ENCODE peak calls at places on chromosomes 7 and 10, in eight cellular contexts. Z, B, X, E, F, U, H and I are unnamed samples.

GRCh38 chr7:54967384-54967783 is 51.4 kb upstream of the EGFR start:
- DNase-seq in F (no peak), B (no peak), E (no peak), X (peak; percentile 68), Z (no peak), U (no peak), H (peak; percentile 84), I (peak; percentile 81)

GRCh38 chr7:44283381-44284211 is 41.8 kb downstream of the CAMK2B start:
- DNase-seq in X (no peak), E (no peak), F (peak; percentile 18), B (no peak), U (no peak), H (no peak), Z (peak; percentile 59), I (no peak)

GRCh38 chr10:33122014-33122788 is 164.2 kb upstream of the ITGB1 start:
- DNase-seq in X (peak; percentile 92), Z (no peak), F (peak; percentile 48), H (peak; percentile 48), U (no peak), E (peak; percentile 93), B (no peak), I (peak; percentile 16)

GRCh38 chr10:3785849-3786290 is 861 bp upstream of the KLF6 start:
- DNase-seq in X (peak; percentile 76), F (no peak), Z (peak; percentile 53), E (peak; percentile 67), B (no peak), U (peak; percentile 58), H (no peak), I (no peak)

GRCh38 chr7:132783824-132784223 is 207.6 kb upstream of the PLXNA4 start:
- DNase-seq in B (no peak), Z (no peak), H (no peak), X (peak; percentile 81), E (peak; percentile 80), U (no peak), F (no peak), I (no peak)

GRCh38 chr10:49318751-49319150 is 19.8 kb downstream of the C10orf71 start:
- DNase-seq in F (no peak), B (no peak), H (no peak), Z (no peak), U (no peak), X (no peak), E (no peak), I (no peak)

GRCh38 chr10:52488606-52489485 is 174.8 kb downstream of the DKK1 start:
- DNase-seq in F (no peak), H (no peak), X (peak; percentile 62), E (peak; percentile 67), Z (no peak), B (no peak), U (no peak), I (peak; percentile 10)

GRCh38 chr10:3778708-3779108 is 6.3 kb downstream of the KLF6 start:
- DNase-seq in E (peak; percentile 42), H (no peak), Z (no peak), B (no peak), X (no peak), F (no peak), U (peak; percentile 16), I (no peak)

GRCh38 chr7:122676466-122676865 is 22.5 kb downstream of the RNF133 start:
- DNase-seq in B (no peak), Z (no peak), X (no peak), F (no peak), H (no peak), U (no peak), E (no peak), I (no peak)

GRCh38 chr7:17696422-17696821 is 243.9 kb downstream of the SNX13 start:
- DNase-seq in B (no peak), H (no peak), Z (no peak), U (no peak), E (peak; percentile 57), X (peak; percentile 79), F (no peak), I (peak; percentile 86)

GRCh38 chr7:139693651-139694388 is 84.0 kb downstream of the HIPK2 start:
- DNase-seq in H (no peak), F (no peak), B (no peak), X (no peak), E (no peak), U (no peak), Z (no peak), I (no peak)

GRCh38 chr7:116139007-116139406 is 71.3 kb upstream of the TES start:
- DNase-seq in B (no peak), H (no peak), U (no peak), Z (no peak), X (peak; percentile 35), F (no peak), E (peak; percentile 32), I (no peak)

GRCh38 chr7:107152011-107152410 is 16.8 kb upstream of the HBP1 start:
- DNase-seq in U (no peak), H (no peak), Z (no peak), X (no peak), B (no peak), F (no peak), E (peak; percentile 81), I (no peak)

GRCh38 chr7:44580945-44581344 is 1.1 kb downstream of the TMED4 start:
- DNase-seq in H (peak; percentile 82), B (no peak), E (no peak), F (no peak), Z (no peak), U (peak; percentile 55), X (no peak), I (no peak)

GRCh38 chr7:12389089-12389700 is 14.5 kb downstream of the VWDE start:
- DNase-seq in E (peak; percentile 77), X (peak; percentile 22), U (peak; percentile 27), F (no peak), H (peak; percentile 46), B (no peak), Z (peak; percentile 10), I (peak; percentile 9)

GRCh38 chr7:19397917-19398316 is 252.7 kb upstream of the FERD3L start:
- DNase-seq in Z (no peak), H (no peak), F (no peak), U (no peak), E (no peak), B (no peak), X (no peak), I (no peak)

DNA sequence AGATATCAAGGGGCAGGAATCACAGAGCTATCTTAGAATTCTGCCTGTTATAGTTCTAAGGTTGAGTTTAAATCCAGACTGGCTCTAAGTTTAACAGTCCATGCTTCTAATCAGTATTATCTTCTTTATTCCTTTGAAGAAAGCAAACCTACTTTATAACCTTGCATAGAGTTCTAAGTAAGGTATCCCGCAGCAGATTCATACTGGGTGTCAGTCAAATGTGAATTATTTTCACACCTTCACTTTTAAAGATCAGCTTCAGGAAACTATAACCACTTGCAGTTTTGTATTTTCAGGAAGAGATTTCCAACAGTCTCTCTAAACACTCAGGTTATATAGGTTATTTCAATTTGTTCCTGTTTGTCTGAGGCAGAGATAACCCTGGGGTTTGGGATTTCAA is 21.2 kb downstream of the STAMBPL1 start:
- DNase-seq in F (no peak), X (no peak), E (no peak), Z (no peak), H (no peak), U (no peak), B (no peak), I (no peak)
- H3K36me3 ChIP-seq in F (no peaks in the 10 kb centered on the region), X (peaks cover 25% of the 10 kb centered on the region), E (peaks cover 32% of the 10 kb centered on the region), Z (no peaks in the 10 kb centered on the region), H (no peaks in the 10 kb centered on the region), U (no peaks in the 10 kb centered on the region), B (no peaks in the 10 kb centered on the region), I (no peaks in the 10 kb centered on the region)

DNA sequence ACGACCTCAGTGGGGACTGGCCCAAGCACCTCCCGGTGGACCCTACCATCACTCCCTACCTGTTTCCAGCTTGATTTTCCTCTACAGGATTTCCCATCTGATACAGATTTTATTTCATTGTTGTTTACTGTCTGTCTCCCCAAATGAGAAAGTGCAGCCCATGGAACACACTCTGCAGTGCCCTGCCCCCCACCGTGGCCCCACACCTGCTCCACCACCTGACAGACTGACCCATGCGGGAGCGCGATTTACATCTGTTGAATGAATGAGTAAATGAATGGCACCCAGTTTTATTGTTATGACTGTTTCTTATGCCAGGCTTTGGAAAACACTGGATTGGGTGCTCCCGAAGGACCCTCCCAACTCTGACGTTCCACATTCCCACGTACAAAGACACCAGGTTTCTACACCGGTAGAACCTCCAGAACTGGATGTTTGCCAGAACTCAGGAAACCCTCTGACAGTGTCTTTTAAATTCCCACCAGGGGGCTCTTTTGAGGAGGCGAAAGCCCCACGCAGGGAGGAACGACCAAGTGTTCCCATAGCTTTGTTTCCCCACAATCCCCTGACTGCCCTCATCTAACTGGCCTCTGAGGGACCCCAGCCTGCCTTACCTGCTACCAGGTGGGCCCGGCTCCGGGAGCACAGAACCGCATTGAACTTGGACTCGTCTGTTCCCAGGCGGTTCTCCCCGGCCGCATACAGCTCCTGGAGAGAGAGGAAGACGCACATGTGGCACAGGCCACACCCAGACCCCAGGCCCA is 29.0 kb downstream of the PLAC9 start:
- DNase-seq in H (no peak), X (no peak), E (peak; percentile 39), Z (no peak), F (no peak), U (no peak), B (no peak), I (no peak)
- H3K36me3 ChIP-seq in H (peaks cover 28% of the 10 kb centered on the region), X (peaks cover 82% of the 10 kb centered on the region), E (peaks cover 48% of the 10 kb centered on the region), Z (peaks cover 64% of the 10 kb centered on the region), F (peaks cover 5% of the 10 kb centered on the region), U (peaks cover 20% of the 10 kb centered on the region), B (peaks cover 42% of the 10 kb centered on the region), I (peaks cover 7% of the 10 kb centered on the region)

GRCh38 chr10:30489291-30489823 is 55.4 kb downstream of the MAP3K8 start:
- DNase-seq in Z (no peak), U (no peak), B (no peak), E (no peak), X (no peak), H (no peak), F (no peak), I (no peak)

GRCh38 chr10:30490289-30491000 is 56.5 kb downstream of the MAP3K8 start:
- DNase-seq in U (no peak), B (no peak), Z (no peak), E (no peak), H (no peak), F (no peak), X (no peak), I (no peak)

GRCh38 chr10:30491832-30492530 is 58.0 kb downstream of the MAP3K8 start:
- DNase-seq in B (no peak), E (no peak), X (no peak), F (no peak), U (no peak), Z (no peak), H (no peak), I (no peak)

GRCh38 chr10:30493609-30494530 is 59.9 kb downstream of the MAP3K8 start:
- DNase-seq in X (peak; percentile 10), E (peak; percentile 93), F (peak; percentile 87), U (peak; percentile 19), Z (peak; percentile 27), H (no peak), B (peak; percentile 53), I (no peak)

DNA sequence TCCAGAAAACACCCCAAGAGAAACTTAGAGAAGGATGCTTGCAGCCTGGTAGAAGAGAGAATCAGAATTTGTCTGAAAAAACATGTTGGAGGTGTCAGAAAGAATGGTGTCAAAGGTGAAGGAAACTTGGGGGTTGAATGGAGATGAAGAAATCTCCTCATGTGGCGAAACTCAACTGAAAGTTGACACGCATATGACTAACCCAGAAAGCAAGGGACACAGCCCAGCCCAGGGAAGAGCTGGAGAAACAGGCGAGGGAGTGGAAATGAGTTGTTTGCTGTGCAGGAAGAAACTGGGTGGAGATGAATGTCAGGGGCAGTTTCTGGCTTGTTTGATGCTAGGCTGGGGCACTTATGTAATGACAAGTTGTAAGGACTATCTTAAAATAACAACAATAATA is 57.2 kb downstream of the MAP3K8 start:
- DNase-seq in Z (no peak), U (no peak), H (no peak), F (no peak), B (no peak), E (peak; percentile 89), X (no peak), I (no peak)
- H3K36me3 ChIP-seq in Z (no peaks in the 10 kb centered on the region), U (no peaks in the 10 kb centered on the region), H (no peaks in the 10 kb centered on the region), F (no peaks in the 10 kb centered on the region), B (no peaks in the 10 kb centered on the region), E (no peaks in the 10 kb centered on the region), X (no peaks in the 10 kb centered on the region), I (no peaks in the 10 kb centered on the region)

GRCh38 chr10:14693891-14694290 is 80.8 kb downstream of the FAM107B start:
- DNase-seq in F (no peak), X (no peak), E (no peak), Z (no peak), U (no peak), H (no peak), B (no peak), I (no peak)
- H3K36me3 ChIP-seq in F (no peaks in the 10 kb centered on the region), X (no peaks in the 10 kb centered on the region), E (no peaks in the 10 kb centered on the region), Z (no peaks in the 10 kb centered on the region), U (no peaks in the 10 kb centered on the region), H (no peaks in the 10 kb centered on the region), B (no peaks in the 10 kb centered on the region), I (no peaks in the 10 kb centered on the region)